ENCODE peak calls at places on chromosomes 11 and 22, in eight cellular contexts. V is spleen, N is left ventricle myocardium inferior, Q is transverse colon, W is GM23338, A is psoas muscle, F is cardiac muscle cell, U is HCT116. T is an unnamed sample.

GRCh38 chr11:63869686-63870085 is 30.8 kb downstream of the MARK2 start:
- DNase-seq in V (peak; percentile 81), N (no peak), Q (peak; percentile 61), W (no peak), A (no peak), F (no peak), U (no peak), T (no peak)

GRCh38 chr22:41447435-41448188 is 1.0 kb upstream of the TOB2 start:
- DNase-seq in V (peak; percentile 92), N (peak; percentile 67), Q (peak; percentile 69), W (peak; percentile 72), A (peak; percentile 78), F (peak; percentile 88), U (no peak), T (peak; percentile 85)

GRCh38 chr11:3203221-3204043 is 15.2 kb downstream of the MRGPRG start:
- DNase-seq in V (peak; percentile 63), N (peak; percentile 13), Q (no peak), W (peak; percentile 69), A (no peak), F (peak; percentile 73), U (no peak), T (peak; percentile 33)

GRCh38 chr22:35070451-35071093 is 4.6 kb downstream of the ISX start:
- DNase-seq in V (no peak), N (no peak), Q (no peak), W (no peak), A (no peak), F (no peak), U (no peak), T (no peak)

GRCh38 chr22:49301398-49302149 is 526.1 kb downstream of the BRD1 start:
- DNase-seq in V (peak; percentile 67), N (no peak), Q (no peak), W (no peak), A (no peak), F (no peak), U (no peak), T (no peak)

GRCh38 chr11:6619021-6619745 is at the start of gene TPP1:
- DNase-seq in V (peak; percentile 96), N (peak; percentile 88), Q (peak; percentile 95), W (peak; percentile 98), A (peak; percentile 87), F (peak; percentile 94), U (peak; percentile 90), T (peak; percentile 84)

GRCh38 chr11:128905345-128906184 is 14.4 kb downstream of the KCNJ5 start:
- DNase-seq in V (no peak), N (no peak), Q (peak; percentile 43), W (peak; percentile 84), A (peak; percentile 27), F (peak; percentile 70), U (peak; percentile 46), T (peak; percentile 49)

GRCh38 chr22:23084453-23085350 is 14.4 kb downstream of the GNAZ start:
- DNase-seq in V (no peak), N (no peak), Q (no peak), W (no peak), A (no peak), F (no peak), U (no peak), T (no peak)

GRCh38 chr11:85884581-85885021 is 29.4 kb downstream of the CCDC83 start:
- DNase-seq in V (no peak), N (no peak), Q (no peak), W (no peak), A (no peak), F (no peak), U (no peak), T (no peak)

GRCh38 chr11:72195921-72196320 is 4.0 kb downstream of the FOLR1 start:
- DNase-seq in V (no peak), N (no peak), Q (no peak), W (no peak), A (no peak), F (no peak), U (no peak), T (no peak)

GRCh38 chr11:106424111-106424510 is 346.6 kb downstream of the AASDHPPT start:
- DNase-seq in V (no peak), N (no peak), Q (no peak), W (no peak), A (no peak), F (no peak), U (no peak), T (no peak)

GRCh38 chr22:17562906-17563870 is at the start of gene SLC25A18:
- DNase-seq in V (peak; percentile 9), N (peak; percentile 71), Q (peak; percentile 21), W (peak; percentile 84), A (peak; percentile 78), F (peak; percentile 39), U (no peak), T (no peak)

GRCh38 chr22:17152971-17153370 is 6.1 kb downstream of the HDHD5 start:
- DNase-seq in V (no peak), N (no peak), Q (peak; percentile 46), W (no peak), A (no peak), F (no peak), U (no peak), T (no peak)

GRCh38 chr11:44889266-44889665 is 61.4 kb downstream of the TP53I11 start:
- DNase-seq in V (no peak), N (no peak), Q (no peak), W (no peak), A (no peak), F (no peak), U (no peak), T (no peak)

GRCh38 chr11:88656315-88656714 is 318.8 kb upstream of the CTSC start:
- DNase-seq in V (no peak), N (no peak), Q (no peak), W (no peak), A (no peak), F (no peak), U (no peak), T (no peak)

GRCh38 chr11:122229078-122229477 is 113.1 kb upstream of the BLID start:
- DNase-seq in V (no peak), N (no peak), Q (no peak), W (no peak), A (no peak), F (no peak), U (no peak), T (no peak)

GRCh38 chr11:61945191-61945590 is 5.0 kb upstream of the BEST1 start:
- DNase-seq in V (no peak), N (no peak), Q (no peak), W (no peak), A (no peak), F (no peak), U (no peak), T (no peak)
- TF ChIP-seq CTCF in V (no peak), N (no peak), Q (no peak), W (no peak), A (no peak), F (no peak), U (no peak), T (no peak)

DNA sequence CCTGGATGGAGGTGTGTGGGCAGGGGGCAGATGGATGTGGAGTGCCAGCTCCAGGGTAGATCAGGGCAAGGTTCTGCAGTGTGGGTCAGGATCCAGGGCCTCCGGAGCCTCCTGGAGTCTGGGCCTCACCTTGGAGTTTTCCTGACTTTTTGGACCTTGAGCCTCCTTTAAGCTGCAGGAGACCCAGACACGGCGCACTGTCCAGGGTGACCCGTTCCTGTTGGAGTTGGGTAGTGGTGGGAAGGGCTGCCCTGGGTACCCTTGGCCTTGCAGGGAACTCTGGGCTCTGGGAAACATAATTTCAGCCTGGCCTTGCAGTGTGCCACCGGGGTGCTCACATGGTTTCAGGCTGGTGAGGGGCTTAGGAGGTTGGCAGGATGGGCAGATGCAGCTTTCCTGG is 17.0 kb downstream of the MGAT3 start:
- DNase-seq in V (no peak), N (no peak), Q (no peak), W (no peak), A (no peak), F (no peak), U (no peak), T (no peak)
- H3K4me1 ChIP-seq in V (peaks cover 47% of the 10 kb centered on the region), N (peaks cover 75% of the 10 kb centered on the region), Q (peaks cover 52% of the 10 kb centered on the region), W (peaks cover 49% of the 10 kb centered on the region), A (no peaks in the 10 kb centered on the region), F (peaks cover 58% of the 10 kb centered on the region), U (peaks cover 13% of the 10 kb centered on the region), T (peaks cover 39% of the 10 kb centered on the region)

DNA sequence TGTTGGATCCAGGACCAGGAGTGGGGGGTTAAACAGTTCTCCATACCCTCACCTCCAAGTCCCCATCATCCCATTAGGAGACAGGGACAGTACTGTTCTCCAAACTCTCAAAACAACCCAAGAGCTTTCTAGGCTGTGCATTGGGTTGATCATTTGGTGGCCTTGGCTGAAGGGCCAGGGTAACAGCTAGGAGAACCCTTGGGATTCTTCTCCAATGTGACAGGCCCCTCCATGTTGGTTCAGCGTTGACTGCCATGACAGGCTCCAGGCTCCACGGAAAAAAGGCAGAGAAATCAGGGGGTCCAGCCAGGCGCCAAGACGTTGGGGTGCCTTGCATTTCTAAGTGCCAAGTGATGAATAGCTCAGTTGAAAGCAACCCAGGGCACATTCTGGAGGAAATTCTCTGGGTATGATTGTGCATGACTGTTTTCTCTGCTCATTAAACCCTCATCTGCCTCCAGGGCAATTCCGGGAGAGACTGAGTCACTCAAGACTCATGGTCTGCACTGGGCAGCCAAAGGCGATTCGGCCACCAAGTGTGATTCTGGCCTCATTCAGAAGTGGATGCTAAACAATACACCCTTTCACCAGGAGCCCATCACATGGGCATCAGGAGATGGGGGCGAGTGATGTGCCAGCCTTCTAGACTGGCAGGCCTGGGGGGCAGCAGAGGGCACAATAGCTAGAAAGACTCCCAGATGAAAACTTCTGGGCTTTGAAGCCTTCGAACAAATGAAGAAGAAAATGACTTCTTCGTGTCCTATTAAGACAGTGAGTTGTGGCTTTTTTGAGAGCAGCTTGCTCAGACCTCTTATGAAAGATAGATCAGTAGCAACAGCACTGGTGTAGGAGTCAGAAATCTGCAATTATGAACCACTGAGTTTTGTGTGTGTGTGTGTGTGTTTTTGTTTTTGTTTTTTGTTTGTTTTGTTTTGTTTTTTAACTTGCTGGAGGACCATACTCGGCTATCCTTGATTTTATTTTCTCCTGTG is 27.7 kb downstream of the CD44 start:
- DNase-seq in V (peak; percentile 78), N (no peak), Q (no peak), W (no peak), A (peak; percentile 24), F (no peak), U (peak; percentile 94), T (no peak)
- H3K4me3 ChIP-seq in V (no peak overlapping the region), N (no peak overlapping the region), Q (no peak overlapping the region), W (no peak overlapping the region), A (no peak overlapping the region), F (no peak overlapping the region), U (peak overlapping the region; percentile 29), T (no peak overlapping the region)

GRCh38 chr11:75562048-75562835 is at the start of gene SERPINH1:
- DNase-seq in V (peak; percentile 90), N (peak; percentile 89), Q (peak; percentile 90), W (peak; percentile 94), A (peak; percentile 88), F (peak; percentile 91), U (peak; percentile 72), T (peak; percentile 85)

GRCh38 chr11:75565221-75565814 is 3.3 kb downstream of the SERPINH1 start:
- DNase-seq in V (no peak), N (peak; percentile 69), Q (peak; percentile 47), W (no peak), A (peak; percentile 77), F (no peak), U (no peak), T (no peak)

GRCh38 chr11:75563501-75563977 is 1.5 kb downstream of the SERPINH1 start:
- DNase-seq in V (no peak), N (no peak), Q (no peak), W (no peak), A (no peak), F (no peak), U (no peak), T (no peak)

GRCh38 chr11:75562836-75563484 is 907 bp downstream of the SERPINH1 start:
- DNase-seq in V (no peak), N (no peak), Q (peak; percentile 28), W (peak; percentile 98), A (peak; percentile 63), F (peak; percentile 53), U (no peak), T (no peak)

GRCh38 chr11:75563978-75564552 is 2.0 kb downstream of the SERPINH1 start:
- DNase-seq in V (no peak), N (peak; percentile 64), Q (peak; percentile 44), W (peak; percentile 91), A (peak; percentile 78), F (peak; percentile 82), U (no peak), T (no peak)
- TF ChIP-seq CTCF in V (peak; percentile 34), N (peak; percentile 55), Q (peak; percentile 38), W (peak; percentile 53), A (peak; percentile 38), F (peak; percentile 70), U (peak; percentile 39), T (peak; percentile 18)

T was measured in BE2C.